ENCODE peak calls at places on chromosomes 6 and 20, in five cellular contexts. Q, S, I, X and B are unnamed samples.

GRCh38 chr6:170248861-170249600 is 41.8 kb downstream of the DLL1 start:
- DNase-seq in S (no peak), I (no peak), X (no peak), Q (no peak), B (no peak)

GRCh38 chr6:125481056-125481455 is 179.3 kb upstream of the HDDC2 start:
- DNase-seq in S (no peak), Q (peak), I (no peak), X (no peak), B (no peak)

GRCh38 chr6:3882865-3883264 is 33.7 kb downstream of the FAM50B start:
- DNase-seq in X (peak), S (peak), Q (no peak), I (peak), B (no peak)

GRCh38 chr6:122026572-122027369 is 372.7 kb upstream of the HSF2 start:
- DNase-seq in Q (peak), X (peak), S (no peak), I (no peak), B (no peak)

GRCh38 chr20:18702736-18703135 is 110.8 kb upstream of the SCP2D1 start:
- DNase-seq in Q (peak), S (no peak), X (peak), I (no peak), B (peak)

GRCh38 chr6:89786970-89787369 is 32.6 kb downstream of the MDN1 start:
- DNase-seq in X (no peak), I (no peak), S (no peak), Q (no peak), B (no peak)

GRCh38 chr6:5994234-5994998 is 12.3 kb downstream of the NRN1 start:
- DNase-seq in S (no peak), I (no peak), Q (no peak), X (no peak), B (no peak)

GRCh38 chr6:6724319-6725119 is 136.0 kb downstream of the LY86 start:
- DNase-seq in Q (peak), S (peak), X (peak), I (peak), B (peak)

GRCh38 chr20:57695012-57695411 is 14.8 kb downstream of the PMEPA1 start:
- DNase-seq in S (no peak), Q (peak), X (no peak), I (no peak), B (peak)

GRCh38 chr20:1415667-1416468 is 23.0 kb upstream of the FKBP1A start:
- DNase-seq in S (peak), Q (peak), I (peak), X (peak), B (peak)

GRCh38 chr6:122709922-122710512 is 69.5 kb upstream of the FABP7 start:
- DNase-seq in Q (no peak), S (no peak), X (no peak), I (no peak), B (no peak)

GRCh38 chr6:127177030-127177928 is 58.8 kb downstream of the RSPO3 start:
- DNase-seq in Q (peak), S (peak), I (peak), X (peak), B (no peak)

GRCh38 chr20:61819921-61820825 is 245.5 kb downstream of the TAF4 start:
- DNase-seq in Q (no peak), X (no peak), S (no peak), I (no peak), B (no peak)

GRCh38 chr6:24692851-24693592 is 25.9 kb downstream of the C6orf62 start:
- DNase-seq in I (no peak), X (no peak), S (no peak), Q (no peak), B (no peak)

GRCh38 chr6:80163754-80164187 is 57.3 kb downstream of the BCKDHB start:
- DNase-seq in S (peak), X (peak), Q (peak), I (peak), B (peak)

GRCh38 chr6:113690255-113690956 is 166.7 kb upstream of the MARCKS start:
- DNase-seq in Q (peak), X (peak), S (peak), I (peak), B (peak)

GRCh38 chr20:2402271-2402980 is 21.7 kb downstream of the TGM6 start:
- DNase-seq in I (peak), X (peak), S (peak), Q (peak), B (peak)

GRCh38 chr6:169212897-169213813 is 40.5 kb downstream of the THBS2 start:
- DNase-seq in I (peak), Q (peak), S (peak), X (peak), B (peak)

GRCh38 chr6:90646936-90647335 is 60.1 kb upstream of the MAP3K7 start:
- DNase-seq in I (peak), S (no peak), X (no peak), Q (no peak), B (peak)

GRCh38 chr20:63831696-63832686 is 927 bp upstream of the ZBTB46 start:
- DNase-seq in S (no peak), X (no peak), I (no peak), Q (peak), B (peak)

GRCh38 chr6:87277123-87277522 is 45.3 kb upstream of the SMIM8 start:
- DNase-seq in X (peak), Q (peak), S (peak), I (peak), B (peak)

GRCh38 chr6:38346291-38347079 is 293.2 kb downstream of the BTBD9 start:
- DNase-seq in S (peak), Q (peak), X (peak), I (peak), B (peak)

GRCh38 chr6:5205877-5206840 is 54.6 kb downstream of the LYRM4 start:
- DNase-seq in I (peak), Q (peak), X (peak), S (peak), B (peak)

GRCh38 chr6:137724018-137724403 is 143.0 kb upstream of the TNFAIP3 start:
- DNase-seq in X (no peak), I (peak), S (no peak), Q (no peak), B (peak)

GRCh38 chr6:42400886-42401604 is 50.7 kb downstream of the TRERF1 start:
- DNase-seq in I (no peak), X (no peak), Q (no peak), S (no peak), B (no peak)

GRCh38 chr6:169566961-169567360 is 134.9 kb downstream of the WDR27 start:
- DNase-seq in I (no peak), S (no peak), Q (no peak), X (no peak), B (no peak)

GRCh38 chr20:48335421-48336090 is 492.2 kb downstream of the PREX1 start:
- DNase-seq in Q (no peak), I (no peak), S (no peak), X (no peak), B (no peak)

GRCh38 chr6:118397653-118398052 is 150.4 kb upstream of the PLN start:
- DNase-seq in I (no peak), S (no peak), X (no peak), Q (no peak), B (no peak)

GRCh38 chr6:128803911-128804310 is 79.0 kb upstream of the LAMA2 start:
- DNase-seq in S (peak), I (peak), X (peak), Q (peak), B (no peak)

GRCh38 chr20:33474097-33474846 is 15.6 kb upstream of the CBFA2T2 start:
- DNase-seq in X (no peak), S (no peak), Q (peak), I (no peak), B (no peak)

GRCh38 chr6:144762450-144762849 is 477.3 kb downstream of the UTRN start:
- DNase-seq in X (no peak), S (no peak), Q (no peak), I (no peak), B (no peak)

GRCh38 chr6:73873081-73873480 is 177.1 kb downstream of the CD109 start:
- DNase-seq in X (peak), I (peak), S (no peak), Q (no peak), B (peak)

GRCh38 chr6:75217203-75217602 is 11.3 kb upstream of the COL12A1 start:
- DNase-seq in I (peak), S (peak), X (peak), Q (peak), B (peak)

GRCh38 chr20:62824476-62825287 is 7.8 kb downstream of the COL9A3 start:
- DNase-seq in Q (peak), S (peak), X (no peak), I (no peak), B (peak)
- H3K4me3 ChIP-seq in Q (peak), S (peak), X (no peak), I (no peak), B (no peak)

GRCh38 chr6:26028753-26029569 is 58.3 kb upstream of the HFE start:
- DNase-seq in I (peak), S (no peak), X (no peak), Q (peak), B (no peak)
- H3K4me3 ChIP-seq in I (no peak), S (no peak), X (no peak), Q (no peak), B (no peak)

GRCh38 chr6:52077961-52078613 is 9.3 kb downstream of the PKHD1 start:
- DNase-seq in Q (no peak), X (no peak), S (no peak), I (no peak), B (no peak)
- H3K4me3 ChIP-seq in Q (no peak), X (no peak), S (no peak), I (no peak), B (no peak)

GRCh38 chr6:30515106-30515505 is 25.8 kb downstream of the HLA-E start:
- DNase-seq in S (no peak), Q (no peak), I (no peak), X (no peak), B (no peak)
- H3K4me3 ChIP-seq in S (no peak), Q (no peak), I (no peak), X (no peak), B (no peak)